ENCODE peak calls at places on chromosomes 2 and 18, in seven cellular contexts. One of them, this sample, is unnamed.
A peak's percentile ranks its signal among the peaks of the same experiment; 100 is the strongest.

GRCh38 chr2:191265311-191266170 is 20.3 kb downstream of the MYO1B start:
- DNase-seq in KG1: no peak
- DNase-seq in SK-N-SH: no peak
- DNase-seq in head of caudate nucleus: no peak
- DNase-seq in GM12892: no peak
- DNase-seq in HuH-7.5: no peak
- DNase-seq in T follicular helper cell: no peak
- DNase-seq in this sample: peak; percentile 54

GRCh38 chr2:43114210-43114609 is 112.2 kb downstream of the ZFP36L2 start:
- DNase-seq in KG1: no peak
- DNase-seq in SK-N-SH: no peak
- DNase-seq in head of caudate nucleus: no peak
- DNase-seq in GM12892: no peak
- DNase-seq in HuH-7.5: no peak
- DNase-seq in T follicular helper cell: no peak
- DNase-seq in this sample: no peak

GRCh38 chr2:36461039-36461681 is 105.6 kb downstream of the CRIM1 start:
- DNase-seq in KG1: no peak
- DNase-seq in SK-N-SH: no peak
- DNase-seq in head of caudate nucleus: no peak
- DNase-seq in GM12892: no peak
- DNase-seq in HuH-7.5: no peak
- DNase-seq in T follicular helper cell: no peak
- DNase-seq in this sample: no peak

GRCh38 chr18:76234559-76234958 is 260.5 kb downstream of the ZNF516 start:
- DNase-seq in KG1: no peak
- DNase-seq in SK-N-SH: no peak
- DNase-seq in head of caudate nucleus: no peak
- DNase-seq in GM12892: no peak
- DNase-seq in HuH-7.5: no peak
- DNase-seq in T follicular helper cell: no peak
- DNase-seq in this sample: no peak

GRCh38 chr2:235845245-235845644 is 322.9 kb downstream of the GBX2 start:
- DNase-seq in KG1: no peak
- DNase-seq in SK-N-SH: no peak
- DNase-seq in head of caudate nucleus: no peak
- DNase-seq in GM12892: no peak
- DNase-seq in HuH-7.5: no peak
- DNase-seq in T follicular helper cell: no peak
- DNase-seq in this sample: no peak

GRCh38 chr18:26479686-26480079 is 68.7 kb downstream of the KCTD1 start:
- DNase-seq in KG1: no peak
- DNase-seq in SK-N-SH: no peak
- DNase-seq in head of caudate nucleus: no peak
- DNase-seq in GM12892: no peak
- DNase-seq in HuH-7.5: no peak
- DNase-seq in T follicular helper cell: no peak
- DNase-seq in this sample: no peak

GRCh38 chr2:230153390-230153976 is 66.3 kb downstream of the SP110 start:
- DNase-seq in KG1: no peak
- DNase-seq in SK-N-SH: no peak
- DNase-seq in head of caudate nucleus: no peak
- DNase-seq in GM12892: no peak
- DNase-seq in HuH-7.5: no peak
- DNase-seq in T follicular helper cell: no peak
- DNase-seq in this sample: no peak

GRCh38 chr2:69271831-69272257 is 115.2 kb downstream of the GFPT1 start:
- DNase-seq in KG1: no peak
- DNase-seq in SK-N-SH: no peak
- DNase-seq in head of caudate nucleus: no peak
- DNase-seq in GM12892: no peak
- DNase-seq in HuH-7.5: no peak
- DNase-seq in T follicular helper cell: no peak
- DNase-seq in this sample: no peak

GRCh38 chr2:159650574-159650973 is 34.2 kb upstream of the BAZ2B start:
- DNase-seq in KG1: no peak
- DNase-seq in SK-N-SH: no peak
- DNase-seq in head of caudate nucleus: no peak
- DNase-seq in GM12892: no peak
- DNase-seq in HuH-7.5: no peak
- DNase-seq in T follicular helper cell: no peak
- DNase-seq in this sample: no peak

GRCh38 chr2:5164806-5165525 is 527.2 kb upstream of the SOX11 start:
- DNase-seq in KG1: no peak
- DNase-seq in SK-N-SH: no peak
- DNase-seq in head of caudate nucleus: no peak
- DNase-seq in GM12892: no peak
- DNase-seq in HuH-7.5: no peak
- DNase-seq in T follicular helper cell: no peak
- DNase-seq in this sample: no peak

GRCh38 chr2:86296947-86297346 is 40.5 kb downstream of the REEP1 start:
- DNase-seq in KG1: no peak
- DNase-seq in SK-N-SH: no peak
- DNase-seq in head of caudate nucleus: no peak
- DNase-seq in GM12892: no peak
- DNase-seq in HuH-7.5: no peak
- DNase-seq in T follicular helper cell: no peak
- DNase-seq in this sample: no peak

GRCh38 chr2:208686665-208687064 is 280.1 kb downstream of the PTH2R start:
- DNase-seq in KG1: no peak
- DNase-seq in SK-N-SH: no peak
- DNase-seq in head of caudate nucleus: no peak
- DNase-seq in GM12892: no peak
- DNase-seq in HuH-7.5: no peak
- DNase-seq in T follicular helper cell: no peak
- DNase-seq in this sample: no peak

GRCh38 chr2:189848276-189848675 is 64.0 kb downstream of the PMS1 start:
- DNase-seq in KG1: no peak
- DNase-seq in SK-N-SH: no peak
- DNase-seq in head of caudate nucleus: no peak
- DNase-seq in GM12892: no peak
- DNase-seq in HuH-7.5: no peak
- DNase-seq in T follicular helper cell: no peak
- DNase-seq in this sample: no peak

GRCh38 chr2:232530626-232531260 is 4.8 kb downstream of the CHRND start:
- DNase-seq in KG1: no peak
- DNase-seq in SK-N-SH: peak; percentile 21
- DNase-seq in head of caudate nucleus: no peak
- DNase-seq in GM12892: no peak
- DNase-seq in HuH-7.5: no peak
- DNase-seq in T follicular helper cell: no peak
- DNase-seq in this sample: no peak

GRCh38 chr2:160484859-160485520 is 8.6 kb downstream of the RBMS1 start:
- DNase-seq in KG1: no peak
- DNase-seq in SK-N-SH: no peak
- DNase-seq in head of caudate nucleus: no peak
- DNase-seq in GM12892: no peak
- DNase-seq in HuH-7.5: no peak
- DNase-seq in T follicular helper cell: no peak
- DNase-seq in this sample: no peak

GRCh38 chr2:136510244-136510643 is 255.1 kb upstream of the THSD7B start:
- DNase-seq in KG1: no peak
- DNase-seq in SK-N-SH: no peak
- DNase-seq in head of caudate nucleus: no peak
- DNase-seq in GM12892: no peak
- DNase-seq in HuH-7.5: no peak
- DNase-seq in T follicular helper cell: no peak
- DNase-seq in this sample: no peak

GRCh38 chr2:76721226-76721625 is 801.0 kb downstream of the LRRTM4 start:
- DNase-seq in KG1: no peak
- DNase-seq in SK-N-SH: no peak
- DNase-seq in head of caudate nucleus: no peak
- DNase-seq in GM12892: no peak
- DNase-seq in HuH-7.5: no peak
- DNase-seq in T follicular helper cell: no peak
- DNase-seq in this sample: no peak

GRCh38 chr2:72497761-72498160 is 328.1 kb downstream of the EXOC6B start:
- DNase-seq in KG1: no peak
- DNase-seq in SK-N-SH: no peak
- DNase-seq in head of caudate nucleus: no peak
- DNase-seq in GM12892: no peak
- DNase-seq in HuH-7.5: no peak
- DNase-seq in T follicular helper cell: no peak
- DNase-seq in this sample: no peak

GRCh38 chr2:63811063-63811462 is 30.6 kb upstream of the UGP2 start:
- DNase-seq in KG1: no peak
- DNase-seq in SK-N-SH: no peak
- DNase-seq in head of caudate nucleus: no peak
- DNase-seq in GM12892: no peak
- DNase-seq in HuH-7.5: no peak
- DNase-seq in T follicular helper cell: no peak
- DNase-seq in this sample: no peak